ENCODE peak calls at places on chromosomes 4 and X, in ten cellular contexts. T is NCI-H1105 treated with DMSO at 0.1 percent for 48 hours; W is ELR; K is H9; Y is HL-60; G is iPS-NIHi11; A is putamen; Z is GM03348; U is GM23248; X is CD4-positive, alpha-beta T cell. R is an unnamed sample.

GRCh38 chr4:189198624-189199023 is 742.0 kb upstream of the FRG1 start:
- DNase-seq in T (no peak), W (no peak), K (no peak), Y (no peak), G (no peak), A (no peak), Z (no peak), U (no peak), X (no peak), R (no peak)

GRCh38 chr4:113760094-113760851 is 1.3 kb downstream of the CAMK2D start:
- DNase-seq in T (peak), W (peak), K (no peak), Y (no peak), G (peak), A (peak), Z (peak), U (peak), X (peak), R (no peak)

GRCh38 chr4:40238700-40239548 is 42.1 kb downstream of the RHOH start:
- DNase-seq in T (no peak), W (no peak), K (no peak), Y (no peak), G (peak), A (no peak), Z (no peak), U (no peak), X (peak), R (no peak)

GRCh38 chrX:110125435-110125834 is 122.5 kb downstream of the TMEM164 start:
- DNase-seq in T (peak), W (peak), K (peak), Y (no peak), G (peak), A (no peak), Z (no peak), U (no peak), X (no peak), R (no peak)

GRCh38 chr4:67539830-67540229 is 5.5 kb downstream of the CENPC start:
- DNase-seq in T (no peak), W (no peak), K (no peak), Y (no peak), G (no peak), A (no peak), Z (no peak), U (no peak), X (no peak), R (no peak)

GRCh38 chr4:101000496-101000895 is 346.8 kb downstream of the PPP3CA start:
- DNase-seq in T (no peak), W (no peak), K (no peak), Y (no peak), G (no peak), A (no peak), Z (no peak), U (no peak), X (no peak), R (no peak)

GRCh38 chr4:78661923-78662521 is 110.5 kb downstream of the ANXA3 start:
- DNase-seq in T (no peak), W (peak), K (no peak), Y (no peak), G (no peak), A (no peak), Z (peak), U (peak), X (no peak), R (no peak)

GRCh38 chr4:997375-998071 is 4.3 kb upstream of the SLC26A1 start:
- DNase-seq in T (no peak), W (no peak), K (no peak), Y (no peak), G (peak), A (no peak), Z (peak), U (peak), X (no peak), R (no peak)

GRCh38 chrX:11932423-11932822 is 174.4 kb downstream of the MSL3 start:
- DNase-seq in T (no peak), W (no peak), K (no peak), Y (no peak), G (no peak), A (no peak), Z (no peak), U (no peak), X (no peak), R (no peak)

GRCh38 chr4:41787931-41788330 is 39.4 kb upstream of the PHOX2B start:
- DNase-seq in T (no peak), W (no peak), K (no peak), Y (no peak), G (no peak), A (no peak), Z (no peak), U (no peak), X (no peak), R (no peak)

GRCh38 chrX:115592997-115593734 is 32.2 kb downstream of the PLS3 start:
- DNase-seq in T (no peak), W (peak), K (no peak), Y (no peak), G (no peak), A (no peak), Z (no peak), U (peak), X (no peak), R (no peak)

GRCh38 chr4:142095886-142096605 is 459.7 kb downstream of the IL15 start:
- DNase-seq in T (peak), W (peak), K (no peak), Y (no peak), G (peak), A (no peak), Z (peak), U (peak), X (no peak), R (no peak)

GRCh38 chr4:156497486-156497885 is 474.1 kb downstream of the PDGFC start:
- DNase-seq in T (no peak), W (no peak), K (no peak), Y (no peak), G (no peak), A (no peak), Z (no peak), U (no peak), X (no peak), R (no peak)

GRCh38 chrX:100673397-100673953 is 29.5 kb downstream of the SRPX2 start:
- DNase-seq in T (no peak), W (peak), K (no peak), Y (no peak), G (no peak), A (no peak), Z (peak), U (peak), X (no peak), R (no peak)

GRCh38 chr4:145843148-145843547 is 95.5 kb downstream of the ZNF827 start:
- DNase-seq in T (no peak), W (peak), K (no peak), Y (no peak), G (no peak), A (no peak), Z (peak), U (peak), X (no peak), R (no peak)

GRCh38 chrX:30906726-30907125 is 17.7 kb upstream of the TAB3 start:
- DNase-seq in T (no peak), W (peak), K (no peak), Y (no peak), G (no peak), A (no peak), Z (peak), U (peak), X (no peak), R (no peak)

GRCh38 chrX:7027071-7027470 is 120.4 kb upstream of the STS start:
- DNase-seq in T (peak), W (no peak), K (no peak), Y (no peak), G (no peak), A (no peak), Z (no peak), U (no peak), X (no peak), R (no peak)

GRCh38 chr4:6701371-6701770 is 7.7 kb downstream of the S100P start:
- DNase-seq in T (no peak), W (peak), K (peak), Y (no peak), G (peak), A (no peak), Z (no peak), U (no peak), X (peak), R (peak)

GRCh38 chr4:168677063-168677462 is 180.2 kb downstream of the PALLD start:
- DNase-seq in T (peak), W (no peak), K (no peak), Y (no peak), G (no peak), A (no peak), Z (no peak), U (no peak), X (no peak), R (no peak)

GRCh38 chrX:11446951-11447350 is 153.7 kb downstream of the AMELX start:
- DNase-seq in T (no peak), W (no peak), K (no peak), Y (no peak), G (no peak), A (no peak), Z (no peak), U (peak), X (no peak), R (no peak)

GRCh38 chrX:120512627-120513026 is 43.5 kb upstream of the LAMP2 start:
- DNase-seq in T (no peak), W (no peak), K (no peak), Y (no peak), G (no peak), A (no peak), Z (no peak), U (no peak), X (no peak), R (no peak)

GRCh38 chr4:67883463-67883862 is 339 bp downstream of the TMPRSS11D start:
- DNase-seq in T (no peak), W (no peak), K (no peak), Y (peak), G (no peak), A (no peak), Z (no peak), U (no peak), X (no peak), R (no peak)

GRCh38 chrX:66191563-66191962 is 27.5 kb downstream of the HEPH start:
- DNase-seq in T (no peak), W (no peak), K (no peak), Y (no peak), G (no peak), A (no peak), Z (no peak), U (no peak), X (no peak), R (no peak)

GRCh38 chr4:173223743-173224142 is 55.1 kb downstream of the GALNT7 start:
- DNase-seq in T (no peak), W (no peak), K (no peak), Y (no peak), G (no peak), A (no peak), Z (no peak), U (no peak), X (no peak), R (no peak)

R was measured in iPS DF 6.9.